ENCODE peak calls at places on chromosomes 2 and 18, in four cellular contexts. G is neural progenitor cell; H is activated naive CD4-positive, alpha-beta T cell; O is HFFc6. B is an unnamed sample.

GRCh38 chr2:86825020-86825727 is 34.5 kb upstream of the CD8A start:
- DNase-seq in G (no peak), H (no peak), O (no peak), B (no peak)

GRCh38 chr2:216717491-216717901 is 22.1 kb upstream of the IGFBP5 start:
- DNase-seq in H (no peak), G (peak), O (no peak), B (no peak)

GRCh38 chr18:26482567-26482966 is 65.8 kb downstream of the KCTD1 start:
- DNase-seq in O (no peak), H (no peak), G (peak), B (peak)

GRCh38 chr18:65415167-65415566 is 335.6 kb upstream of the CDH7 start:
- DNase-seq in O (no peak), G (peak), H (no peak), B (no peak)

GRCh38 chr2:233850745-233851144 is 3.6 kb downstream of the HJURP start:
- DNase-seq in O (no peak), H (no peak), G (no peak), B (no peak)

GRCh38 chr2:59734743-59735142 is 818.7 kb downstream of the BCL11A start:
- DNase-seq in O (no peak), H (no peak), G (no peak), B (no peak)

GRCh38 chr2:126655066-126655465 is 892 bp upstream of the GYPC start:
- DNase-seq in O (no peak), H (no peak), G (peak), B (no peak)

GRCh38 chr2:129681788-129682187 is 297.7 kb upstream of the RAB6C start:
- DNase-seq in G (no peak), H (no peak), O (no peak), B (no peak)

GRCh38 chr2:119476301-119477117 is 44.9 kb downstream of the TMEM37 start:
- DNase-seq in H (no peak), G (peak), O (peak), B (peak)

GRCh38 chr2:232369126-232369955 is 9.2 kb upstream of the ALPP start:
- DNase-seq in H (no peak), G (no peak), O (no peak), B (no peak)

GRCh38 chr18:76610933-76611749 is 116.1 kb upstream of the ZNF516 start:
- DNase-seq in O (no peak), H (no peak), G (no peak), B (no peak)

GRCh38 chr2:74205586-74205985 is 7.2 kb downstream of the MTHFD2 start:
- DNase-seq in H (no peak), G (no peak), O (no peak), B (no peak)

GRCh38 chr2:219521066-219521880 is 7.0 kb downstream of the ASIC4 start:
- DNase-seq in H (no peak), G (peak), O (no peak), B (peak)

GRCh38 chr2:96679843-96680242 is 37.3 kb downstream of the FER1L5 start:
- DNase-seq in H (no peak), G (no peak), O (no peak), B (no peak)

B was measured in NCI-H226.